ENCODE peak calls at places on chromosome 7, in ten cellular contexts. One of them, this sample, is unnamed.

GRCh38 chr7:41096921-41097320 is 606.0 kb downstream of the INHBA start:
- DNase-seq in BJ: no peak
- DNase-seq in stomach: no peak
- DNase-seq in body of pancreas: no peak
- DNase-seq in breast epithelium: no peak
- DNase-seq in HCT116: no peak
- DNase-seq in adrenal gland: no peak
- DNase-seq in osteoblast: no peak
- DNase-seq in cardiac muscle cell: no peak
- DNase-seq in brain microvascular endothelial cell: peak
- DNase-seq in this sample: peak

GRCh38 chr7:105838273-105839141 is 37.9 kb downstream of the ATXN7L1 start:
- DNase-seq in brain microvascular endothelial cell: no peak
- DNase-seq in HCT116: no peak
- DNase-seq in osteoblast: peak
- DNase-seq in stomach: peak
- DNase-seq in body of pancreas: peak
- DNase-seq in adrenal gland: peak
- DNase-seq in cardiac muscle cell: peak
- DNase-seq in breast epithelium: peak
- DNase-seq in BJ: no peak
- DNase-seq in this sample: no peak

GRCh38 chr7:6237002-6237401 is 35.4 kb downstream of the CYTH3 start:
- DNase-seq in adrenal gland: no peak
- DNase-seq in osteoblast: no peak
- DNase-seq in brain microvascular endothelial cell: peak
- DNase-seq in BJ: no peak
- DNase-seq in body of pancreas: no peak
- DNase-seq in cardiac muscle cell: peak
- DNase-seq in breast epithelium: no peak
- DNase-seq in stomach: no peak
- DNase-seq in HCT116: no peak
- DNase-seq in this sample: no peak

GRCh38 chr7:44956157-44956766 is 22.6 kb downstream of the MYO1G start:
- DNase-seq in stomach: no peak
- DNase-seq in breast epithelium: peak
- DNase-seq in cardiac muscle cell: no peak
- DNase-seq in brain microvascular endothelial cell: no peak
- DNase-seq in osteoblast: no peak
- DNase-seq in HCT116: no peak
- DNase-seq in body of pancreas: no peak
- DNase-seq in adrenal gland: no peak
- DNase-seq in BJ: no peak
- DNase-seq in this sample: no peak

GRCh38 chr7:21636694-21637093 is 93.9 kb downstream of the DNAH11 start:
- DNase-seq in osteoblast: no peak
- DNase-seq in brain microvascular endothelial cell: no peak
- DNase-seq in breast epithelium: no peak
- DNase-seq in stomach: no peak
- DNase-seq in HCT116: no peak
- DNase-seq in cardiac muscle cell: no peak
- DNase-seq in body of pancreas: no peak
- DNase-seq in BJ: no peak
- DNase-seq in adrenal gland: no peak
- DNase-seq in this sample: no peak

GRCh38 chr7:41834805-41835694 is 132.2 kb upstream of the INHBA start:
- DNase-seq in BJ: no peak
- DNase-seq in cardiac muscle cell: peak
- DNase-seq in osteoblast: peak
- DNase-seq in body of pancreas: no peak
- DNase-seq in brain microvascular endothelial cell: peak
- DNase-seq in adrenal gland: no peak
- DNase-seq in HCT116: no peak
- DNase-seq in breast epithelium: no peak
- DNase-seq in stomach: no peak
- DNase-seq in this sample: no peak

GRCh38 chr7:73519867-73520672 is 2.0 kb downstream of the BAZ1B start:
- DNase-seq in adrenal gland: peak
- DNase-seq in stomach: no peak
- DNase-seq in HCT116: no peak
- DNase-seq in body of pancreas: no peak
- DNase-seq in osteoblast: peak
- DNase-seq in breast epithelium: no peak
- DNase-seq in cardiac muscle cell: peak
- DNase-seq in brain microvascular endothelial cell: no peak
- DNase-seq in BJ: no peak
- DNase-seq in this sample: no peak

GRCh38 chr7:23012797-23013714 is 874 bp downstream of the HYCC1 start:
- DNase-seq in breast epithelium: no peak
- DNase-seq in brain microvascular endothelial cell: peak
- DNase-seq in adrenal gland: peak
- DNase-seq in osteoblast: peak
- DNase-seq in stomach: no peak
- DNase-seq in body of pancreas: peak
- DNase-seq in cardiac muscle cell: peak
- DNase-seq in HCT116: no peak
- DNase-seq in BJ: no peak
- DNase-seq in this sample: no peak

GRCh38 chr7:99392659-99393362 is 15.6 kb downstream of the PDAP1 start:
- DNase-seq in osteoblast: peak
- DNase-seq in stomach: peak
- DNase-seq in body of pancreas: peak
- DNase-seq in brain microvascular endothelial cell: no peak
- DNase-seq in HCT116: no peak
- DNase-seq in cardiac muscle cell: peak
- DNase-seq in BJ: no peak
- DNase-seq in breast epithelium: peak
- DNase-seq in adrenal gland: peak
- DNase-seq in this sample: no peak

GRCh38 chr7:141700291-141700847 is 1.6 kb downstream of the DENND11 start:
- DNase-seq in brain microvascular endothelial cell: no peak
- DNase-seq in osteoblast: no peak
- DNase-seq in stomach: no peak
- DNase-seq in HCT116: no peak
- DNase-seq in cardiac muscle cell: no peak
- DNase-seq in breast epithelium: no peak
- DNase-seq in BJ: no peak
- DNase-seq in body of pancreas: no peak
- DNase-seq in adrenal gland: no peak
- DNase-seq in this sample: no peak

GRCh38 chr7:4613855-4614548 is 68.1 kb upstream of the FOXK1 start:
- DNase-seq in breast epithelium: no peak
- DNase-seq in cardiac muscle cell: no peak
- DNase-seq in body of pancreas: no peak
- DNase-seq in adrenal gland: no peak
- DNase-seq in HCT116: no peak
- DNase-seq in osteoblast: peak
- DNase-seq in stomach: no peak
- DNase-seq in BJ: no peak
- DNase-seq in brain microvascular endothelial cell: peak
- DNase-seq in this sample: peak

GRCh38 chr7:26657139-26657753 is 207.1 kb downstream of the SKAP2 start:
- DNase-seq in body of pancreas: no peak
- DNase-seq in BJ: no peak
- DNase-seq in osteoblast: no peak
- DNase-seq in cardiac muscle cell: peak
- DNase-seq in stomach: no peak
- DNase-seq in adrenal gland: no peak
- DNase-seq in HCT116: no peak
- DNase-seq in breast epithelium: no peak
- DNase-seq in brain microvascular endothelial cell: no peak
- DNase-seq in this sample: no peak

GRCh38 chr7:100642534-100642907 is 1.2 kb upstream of the TFR2 start:
- DNase-seq in BJ: no peak
- DNase-seq in HCT116: no peak
- DNase-seq in cardiac muscle cell: no peak
- DNase-seq in osteoblast: peak
- DNase-seq in body of pancreas: no peak
- DNase-seq in brain microvascular endothelial cell: no peak
- DNase-seq in breast epithelium: no peak
- DNase-seq in adrenal gland: no peak
- DNase-seq in stomach: peak
- DNase-seq in this sample: no peak

GRCh38 chr7:155693826-155694225 is 49.4 kb downstream of the RBM33 start:
- DNase-seq in cardiac muscle cell: no peak
- DNase-seq in stomach: no peak
- DNase-seq in body of pancreas: no peak
- DNase-seq in adrenal gland: no peak
- DNase-seq in HCT116: no peak
- DNase-seq in osteoblast: no peak
- DNase-seq in BJ: no peak
- DNase-seq in brain microvascular endothelial cell: no peak
- DNase-seq in breast epithelium: no peak
- DNase-seq in this sample: no peak

GRCh38 chr7:144787127-144787526 is 48.7 kb downstream of the TPK1 start:
- DNase-seq in cardiac muscle cell: peak
- DNase-seq in HCT116: peak
- DNase-seq in osteoblast: no peak
- DNase-seq in BJ: no peak
- DNase-seq in breast epithelium: no peak
- DNase-seq in adrenal gland: no peak
- DNase-seq in brain microvascular endothelial cell: no peak
- DNase-seq in body of pancreas: no peak
- DNase-seq in stomach: no peak
- DNase-seq in this sample: no peak

DNA sequence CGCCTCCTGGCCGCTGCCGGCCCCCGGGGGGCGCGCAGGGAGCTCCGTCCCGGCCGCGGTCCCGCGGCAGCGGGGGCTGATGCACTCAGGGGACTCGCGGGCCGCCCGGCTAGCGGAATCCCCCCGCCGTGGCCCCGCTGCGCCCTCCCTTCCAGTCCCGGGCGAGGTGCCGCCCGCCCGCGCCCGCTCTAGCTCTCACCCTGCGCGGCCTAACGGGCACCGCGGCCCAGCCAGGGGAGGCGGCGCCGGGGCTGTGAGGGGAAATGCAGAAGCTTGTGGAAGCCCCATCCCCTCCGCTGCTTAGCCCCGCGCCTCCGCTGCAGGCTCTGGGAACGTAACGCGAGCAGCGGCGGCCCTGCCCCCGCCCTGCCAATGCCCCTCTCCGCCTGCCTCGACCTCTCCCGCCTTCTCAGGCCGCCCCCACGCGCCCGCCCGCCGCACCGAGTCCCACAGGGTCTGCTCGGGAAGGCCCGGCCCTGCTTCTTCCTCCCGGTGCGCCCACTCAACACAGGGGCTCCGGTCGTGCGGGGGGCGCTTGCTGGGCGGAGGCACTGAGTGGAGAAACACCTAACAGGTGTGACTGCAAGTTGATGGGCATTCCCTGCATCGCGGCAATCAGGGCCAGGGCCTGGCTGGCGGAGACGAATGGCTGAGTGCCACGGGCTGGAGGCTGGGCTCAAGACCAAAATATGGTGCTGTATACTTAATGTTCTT is 383 bp upstream of the TMEM229A start:
- DNase-seq in brain microvascular endothelial cell: no peak
- DNase-seq in adrenal gland: peak
- DNase-seq in cardiac muscle cell: peak
- DNase-seq in osteoblast: peak
- DNase-seq in stomach: peak
- DNase-seq in breast epithelium: no peak
- DNase-seq in BJ: no peak
- DNase-seq in body of pancreas: peak
- DNase-seq in HCT116: no peak
- DNase-seq in this sample: no peak
- H3K4me3 ChIP-seq in brain microvascular endothelial cell: peak
- H3K4me3 ChIP-seq in adrenal gland: no peak
- H3K4me3 ChIP-seq in cardiac muscle cell: peak
- H3K4me3 ChIP-seq in osteoblast: no peak
- H3K4me3 ChIP-seq in stomach: peak
- H3K4me3 ChIP-seq in breast epithelium: peak
- H3K4me3 ChIP-seq in BJ: no peak
- H3K4me3 ChIP-seq in body of pancreas: peak
- H3K4me3 ChIP-seq in HCT116: no peak
- H3K4me3 ChIP-seq in this sample: no peak

GRCh38 chr7:133797355-133797754 is 329.8 kb upstream of the LRGUK start:
- DNase-seq in cardiac muscle cell: no peak
- DNase-seq in osteoblast: no peak
- DNase-seq in adrenal gland: no peak
- DNase-seq in BJ: no peak
- DNase-seq in breast epithelium: no peak
- DNase-seq in body of pancreas: no peak
- DNase-seq in stomach: no peak
- DNase-seq in brain microvascular endothelial cell: no peak
- DNase-seq in HCT116: no peak
- DNase-seq in this sample: no peak
- TF ChIP-seq CTCF in cardiac muscle cell: no peak
- TF ChIP-seq CTCF in osteoblast: no peak
- TF ChIP-seq CTCF in adrenal gland: no peak
- TF ChIP-seq CTCF in BJ: no peak
- TF ChIP-seq CTCF in breast epithelium: no peak
- TF ChIP-seq CTCF in body of pancreas: no peak
- TF ChIP-seq CTCF in stomach: no peak
- TF ChIP-seq CTCF in brain microvascular endothelial cell: no peak
- TF ChIP-seq CTCF in HCT116: no peak
- TF ChIP-seq CTCF in this sample: no peak

DNA sequence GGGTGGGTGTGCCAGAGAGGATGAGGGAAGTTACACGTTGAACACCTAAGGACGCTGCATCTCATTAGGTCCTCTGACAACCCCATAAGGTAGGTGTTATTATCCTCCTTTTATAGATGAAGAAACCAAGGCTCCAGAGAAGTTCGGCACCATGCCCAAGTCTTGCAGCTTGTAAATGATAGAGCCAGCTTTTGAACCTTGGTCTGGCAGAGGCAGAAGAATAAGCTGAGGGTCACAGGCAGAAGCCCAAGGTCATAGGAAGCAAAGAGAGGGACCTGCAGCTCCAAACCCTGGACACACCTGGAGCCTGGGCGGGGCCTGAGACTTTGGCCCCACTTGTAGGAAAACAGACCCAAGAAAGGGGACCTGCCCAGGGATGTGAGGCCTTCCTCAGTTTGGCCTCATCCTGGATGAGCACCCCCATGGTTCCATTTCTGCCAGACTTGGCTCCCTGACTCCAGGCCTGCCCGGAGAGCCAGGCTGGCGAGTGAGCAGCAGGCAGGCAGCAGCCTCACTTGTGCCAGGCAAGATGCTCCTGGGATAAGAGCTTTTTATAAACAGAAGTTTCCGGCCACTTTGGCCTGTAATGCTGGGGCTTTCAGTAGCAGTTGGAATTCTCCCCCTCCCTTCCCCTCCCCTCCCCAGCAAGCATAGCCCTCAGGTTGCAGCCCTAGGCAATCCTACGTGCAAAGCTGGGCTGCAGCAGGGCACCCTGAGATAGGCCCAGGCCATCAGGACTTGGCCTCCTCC is 2.4 kb downstream of the KCNH2 start:
- DNase-seq in stomach: no peak
- DNase-seq in breast epithelium: no peak
- DNase-seq in BJ: no peak
- DNase-seq in adrenal gland: no peak
- DNase-seq in brain microvascular endothelial cell: no peak
- DNase-seq in cardiac muscle cell: no peak
- DNase-seq in osteoblast: no peak
- DNase-seq in HCT116: no peak
- DNase-seq in body of pancreas: no peak
- DNase-seq in this sample: no peak
- H3K4me3 ChIP-seq in stomach: peak
- H3K4me3 ChIP-seq in breast epithelium: peak
- H3K4me3 ChIP-seq in BJ: no peak
- H3K4me3 ChIP-seq in adrenal gland: no peak
- H3K4me3 ChIP-seq in brain microvascular endothelial cell: no peak
- H3K4me3 ChIP-seq in cardiac muscle cell: peak
- H3K4me3 ChIP-seq in osteoblast: no peak
- H3K4me3 ChIP-seq in HCT116: peak
- H3K4me3 ChIP-seq in body of pancreas: no peak
- H3K4me3 ChIP-seq in this sample: no peak

GRCh38 chr7:88276605-88277153 is 30.0 kb downstream of the STEAP4 start:
- DNase-seq in body of pancreas: no peak
- DNase-seq in breast epithelium: no peak
- DNase-seq in osteoblast: no peak
- DNase-seq in stomach: no peak
- DNase-seq in brain microvascular endothelial cell: no peak
- DNase-seq in HCT116: no peak
- DNase-seq in adrenal gland: no peak
- DNase-seq in cardiac muscle cell: no peak
- DNase-seq in BJ: no peak
- DNase-seq in this sample: no peak
- TF ChIP-seq CTCF in body of pancreas: no peak
- TF ChIP-seq CTCF in breast epithelium: no peak
- TF ChIP-seq CTCF in osteoblast: no peak
- TF ChIP-seq CTCF in stomach: no peak
- TF ChIP-seq CTCF in brain microvascular endothelial cell: no peak
- TF ChIP-seq CTCF in HCT116: no peak
- TF ChIP-seq CTCF in adrenal gland: no peak
- TF ChIP-seq CTCF in cardiac muscle cell: no peak
- TF ChIP-seq CTCF in BJ: no peak
- TF ChIP-seq CTCF in this sample: no peak

This sample was measured in AG09309.